ENCODE peak calls at places on chromosomes 12 and 14, in five cellular contexts. One of them, this sample, is unnamed. For H3K4me1, the result is how much of the 10 kb centered on the place peaks cover.

GRCh38 chr14:104650057-104650980 is 39.1 kb upstream of the INF2 start:
- DNase-seq in heart left ventricle: peak
- DNase-seq in CD8-positive, alpha-beta memory T cell: peak
- DNase-seq in GM23248: peak
- DNase-seq in left lung: peak
- DNase-seq in this sample: peak

GRCh38 chr12:101875112-101875961 is 2.0 kb upstream of the DRAM1 start:
- DNase-seq in heart left ventricle: no peak
- DNase-seq in CD8-positive, alpha-beta memory T cell: no peak
- DNase-seq in GM23248: peak
- DNase-seq in left lung: no peak
- DNase-seq in this sample: no peak

GRCh38 chr14:68968721-68969120 is 10.4 kb downstream of the ACTN1 start:
- DNase-seq in heart left ventricle: no peak
- DNase-seq in CD8-positive, alpha-beta memory T cell: no peak
- DNase-seq in GM23248: no peak
- DNase-seq in left lung: no peak
- DNase-seq in this sample: no peak

GRCh38 chr14:105903971-105904370 is 377.6 kb downstream of the TMEM121 start:
- DNase-seq in heart left ventricle: no peak
- DNase-seq in CD8-positive, alpha-beta memory T cell: no peak
- DNase-seq in GM23248: no peak
- DNase-seq in left lung: no peak
- DNase-seq in this sample: no peak

GRCh38 chr12:83156800-83157199 is 470.1 kb downstream of the TMTC2 start:
- DNase-seq in heart left ventricle: no peak
- DNase-seq in CD8-positive, alpha-beta memory T cell: no peak
- DNase-seq in GM23248: no peak
- DNase-seq in left lung: no peak
- DNase-seq in this sample: no peak

GRCh38 chr12:22333751-22334695 is 484 bp downstream of the ST8SIA1 start:
- DNase-seq in heart left ventricle: peak
- DNase-seq in CD8-positive, alpha-beta memory T cell: no peak
- DNase-seq in GM23248: no peak
- DNase-seq in left lung: peak
- DNase-seq in this sample: no peak

GRCh38 chr14:64502476-64503183 is 1.0 kb downstream of the ZBTB25 start:
- DNase-seq in heart left ventricle: no peak
- DNase-seq in CD8-positive, alpha-beta memory T cell: peak
- DNase-seq in GM23248: no peak
- DNase-seq in left lung: no peak
- DNase-seq in this sample: peak

GRCh38 chr12:3200032-3200617 is 122.9 kb downstream of the TSPAN9 start:
- DNase-seq in heart left ventricle: peak
- DNase-seq in CD8-positive, alpha-beta memory T cell: no peak
- DNase-seq in GM23248: peak
- DNase-seq in left lung: no peak
- DNase-seq in this sample: no peak

GRCh38 chr14:60652674-60653387 is 3.6 kb upstream of the SIX1 start:
- DNase-seq in heart left ventricle: no peak
- DNase-seq in CD8-positive, alpha-beta memory T cell: no peak
- DNase-seq in GM23248: no peak
- DNase-seq in left lung: no peak
- DNase-seq in this sample: no peak

GRCh38 chr12:116159175-116159574 is 118.3 kb downstream of the MED13L start:
- DNase-seq in heart left ventricle: no peak
- DNase-seq in CD8-positive, alpha-beta memory T cell: no peak
- DNase-seq in GM23248: peak
- DNase-seq in left lung: no peak
- DNase-seq in this sample: no peak

GRCh38 chr12:89863332-89863938 is 154.8 kb upstream of the ATP2B1 start:
- DNase-seq in heart left ventricle: no peak
- DNase-seq in CD8-positive, alpha-beta memory T cell: peak
- DNase-seq in GM23248: no peak
- DNase-seq in left lung: no peak
- DNase-seq in this sample: peak

GRCh38 chr14:75126679-75127473 is at the start of gene NEK9:
- DNase-seq in heart left ventricle: peak
- DNase-seq in CD8-positive, alpha-beta memory T cell: peak
- DNase-seq in GM23248: peak
- DNase-seq in left lung: peak
- DNase-seq in this sample: peak

GRCh38 chr12:41014643-41015020 is 173.5 kb upstream of the PDZRN4 start:
- DNase-seq in heart left ventricle: no peak
- DNase-seq in CD8-positive, alpha-beta memory T cell: no peak
- DNase-seq in GM23248: peak
- DNase-seq in left lung: no peak
- DNase-seq in this sample: no peak

GRCh38 chr12:1812650-1813302 is 7.6 kb upstream of the LRTM2 start:
- DNase-seq in heart left ventricle: no peak
- DNase-seq in CD8-positive, alpha-beta memory T cell: no peak
- DNase-seq in GM23248: peak
- DNase-seq in left lung: peak
- DNase-seq in this sample: peak

GRCh38 chr12:59119676-59120075 is 199.4 kb upstream of the LRIG3 start:
- DNase-seq in heart left ventricle: no peak
- DNase-seq in CD8-positive, alpha-beta memory T cell: no peak
- DNase-seq in GM23248: peak
- DNase-seq in left lung: no peak
- DNase-seq in this sample: no peak

GRCh38 chr12:3077572-3078081 is 448 bp downstream of the TSPAN9 start:
- DNase-seq in heart left ventricle: peak
- DNase-seq in CD8-positive, alpha-beta memory T cell: no peak
- DNase-seq in GM23248: peak
- DNase-seq in left lung: peak
- DNase-seq in this sample: peak

GRCh38 chr12:132400011-132400641 is 70.7 kb upstream of the GALNT9 start:
- DNase-seq in heart left ventricle: peak
- DNase-seq in CD8-positive, alpha-beta memory T cell: no peak
- DNase-seq in GM23248: peak
- DNase-seq in left lung: peak
- DNase-seq in this sample: no peak

GRCh38 chr14:53523226-53523625 is 370.1 kb upstream of the DDHD1 start:
- DNase-seq in heart left ventricle: no peak
- DNase-seq in CD8-positive, alpha-beta memory T cell: no peak
- DNase-seq in GM23248: peak
- DNase-seq in left lung: no peak
- DNase-seq in this sample: no peak

GRCh38 chr12:108768591-108769500 is 37.5 kb upstream of the CORO1C start:
- DNase-seq in heart left ventricle: peak
- DNase-seq in CD8-positive, alpha-beta memory T cell: peak
- DNase-seq in GM23248: no peak
- DNase-seq in left lung: peak
- DNase-seq in this sample: peak

GRCh38 chr14:92897922-92898599 is 24.9 kb upstream of the CHGA start:
- DNase-seq in heart left ventricle: no peak
- DNase-seq in CD8-positive, alpha-beta memory T cell: no peak
- DNase-seq in GM23248: peak
- DNase-seq in left lung: no peak
- DNase-seq in this sample: no peak

GRCh38 chr14:38994721-38995120 is 108.3 kb downstream of the SEC23A start:
- DNase-seq in heart left ventricle: no peak
- DNase-seq in CD8-positive, alpha-beta memory T cell: no peak
- DNase-seq in GM23248: no peak
- DNase-seq in left lung: no peak
- DNase-seq in this sample: no peak

GRCh38 chr12:106078358-106079025 is 60.3 kb downstream of the NUAK1 start:
- DNase-seq in heart left ventricle: peak
- DNase-seq in CD8-positive, alpha-beta memory T cell: no peak
- DNase-seq in GM23248: peak
- DNase-seq in left lung: peak
- DNase-seq in this sample: no peak

GRCh38 chr12:2858334-2858733 is 1.5 kb upstream of the TEX52 start:
- DNase-seq in heart left ventricle: no peak
- DNase-seq in CD8-positive, alpha-beta memory T cell: no peak
- DNase-seq in GM23248: no peak
- DNase-seq in left lung: no peak
- DNase-seq in this sample: no peak

GRCh38 chr14:49581961-49582210 is 4.3 kb downstream of the RPS29 start:
- DNase-seq in heart left ventricle: no peak
- DNase-seq in CD8-positive, alpha-beta memory T cell: no peak
- DNase-seq in GM23248: no peak
- DNase-seq in left lung: no peak
- DNase-seq in this sample: no peak
- H3K4me1 ChIP-seq in heart left ventricle: under half
- H3K4me1 ChIP-seq in CD8-positive, alpha-beta memory T cell: under half
- H3K4me1 ChIP-seq in GM23248: under half
- H3K4me1 ChIP-seq in left lung: under half
- H3K4me1 ChIP-seq in this sample: under half

GRCh38 chr14:91398192-91398591 is 19.4 kb downstream of the CCDC88C start:
- DNase-seq in heart left ventricle: no peak
- DNase-seq in CD8-positive, alpha-beta memory T cell: no peak
- DNase-seq in GM23248: no peak
- DNase-seq in left lung: no peak
- DNase-seq in this sample: no peak
- H3K27ac ChIP-seq in heart left ventricle: no peak
- H3K27ac ChIP-seq in CD8-positive, alpha-beta memory T cell: no peak
- H3K27ac ChIP-seq in GM23248: no peak
- H3K27ac ChIP-seq in left lung: peak
- H3K27ac ChIP-seq in this sample: peak

GRCh38 chr12:112325157-112325556 is 57.1 kb downstream of the HECTD4 start:
- DNase-seq in heart left ventricle: no peak
- DNase-seq in CD8-positive, alpha-beta memory T cell: no peak
- DNase-seq in GM23248: no peak
- DNase-seq in left lung: no peak
- DNase-seq in this sample: no peak

GRCh38 chr12:112322882-112323547 is 59.2 kb downstream of the HECTD4 start:
- DNase-seq in heart left ventricle: no peak
- DNase-seq in CD8-positive, alpha-beta memory T cell: no peak
- DNase-seq in GM23248: no peak
- DNase-seq in left lung: no peak
- DNase-seq in this sample: no peak

GRCh38 chr12:112327209-112327930 is 54.9 kb downstream of the HECTD4 start:
- DNase-seq in heart left ventricle: no peak
- DNase-seq in CD8-positive, alpha-beta memory T cell: no peak
- DNase-seq in GM23248: no peak
- DNase-seq in left lung: no peak
- DNase-seq in this sample: no peak

GRCh38 chr12:112328411-112329124 is 53.7 kb downstream of the HECTD4 start:
- DNase-seq in heart left ventricle: no peak
- DNase-seq in CD8-positive, alpha-beta memory T cell: no peak
- DNase-seq in GM23248: peak
- DNase-seq in left lung: no peak
- DNase-seq in this sample: no peak

DNA sequence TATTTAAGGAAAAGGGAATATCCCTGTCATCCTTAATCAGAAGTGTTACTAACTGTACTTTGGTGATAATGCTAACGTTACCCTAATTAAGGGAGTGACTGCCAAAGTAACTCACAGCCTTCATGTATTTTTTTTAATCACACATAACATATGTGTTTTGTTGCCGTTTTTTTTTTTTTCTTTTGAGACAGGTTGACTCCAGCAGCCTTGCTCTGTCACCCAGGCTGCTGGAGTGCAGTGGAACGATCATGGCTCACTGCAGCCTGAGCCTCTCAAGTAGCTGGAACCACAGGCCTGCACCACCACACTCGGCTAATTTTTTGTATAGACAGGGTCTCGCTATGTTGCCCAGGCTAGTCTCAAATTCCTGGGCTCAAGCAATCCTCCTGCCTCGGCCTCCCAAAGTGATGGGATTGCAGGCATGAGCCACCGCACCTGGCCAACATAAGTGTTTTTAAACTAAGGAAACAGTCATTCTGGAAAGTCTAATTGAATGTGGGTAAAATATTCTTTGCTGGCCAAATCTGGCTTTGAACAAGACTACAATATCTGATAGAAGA is 56.5 kb downstream of the HECTD4 start:
- DNase-seq in heart left ventricle: no peak
- DNase-seq in CD8-positive, alpha-beta memory T cell: no peak
- DNase-seq in GM23248: no peak
- DNase-seq in left lung: no peak
- DNase-seq in this sample: no peak
- H3K4me1 ChIP-seq in heart left ventricle: under half
- H3K4me1 ChIP-seq in CD8-positive, alpha-beta memory T cell: under half
- H3K4me1 ChIP-seq in GM23248: under half
- H3K4me1 ChIP-seq in left lung: under half
- H3K4me1 ChIP-seq in this sample: under half

DNA sequence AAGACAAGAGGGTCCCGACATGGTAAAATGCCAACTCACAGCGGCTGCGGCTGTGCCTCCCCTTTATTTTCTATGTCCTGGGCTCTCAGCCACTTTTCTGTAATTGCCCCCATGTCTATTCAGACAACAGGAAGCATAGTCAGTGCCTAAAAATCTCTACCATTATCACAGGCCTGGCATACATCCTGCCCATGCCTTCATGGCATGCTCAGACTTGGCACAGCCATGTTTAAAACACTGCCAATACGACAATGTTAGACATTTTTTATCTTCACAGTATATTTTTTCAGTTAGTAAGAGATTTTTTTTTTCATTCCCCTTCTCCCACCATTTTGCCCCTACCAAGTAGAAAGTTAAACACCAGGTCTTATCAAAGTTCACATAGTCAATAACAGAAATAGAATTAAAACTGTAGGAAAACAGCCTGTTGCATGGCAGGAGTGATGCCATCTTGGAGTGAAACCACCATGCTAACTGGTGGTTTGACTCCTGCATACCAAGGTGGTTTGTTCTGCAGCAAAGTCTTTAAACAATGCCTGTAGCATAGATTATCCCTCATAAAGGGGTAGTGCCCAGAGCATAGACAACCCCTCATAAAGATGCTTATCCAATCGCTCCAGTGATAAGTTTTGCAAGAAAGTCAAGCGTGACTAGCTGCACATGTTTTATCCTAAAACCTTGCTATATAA is 18.9 kb upstream of the CERS5 start:
- DNase-seq in heart left ventricle: no peak
- DNase-seq in CD8-positive, alpha-beta memory T cell: no peak
- DNase-seq in GM23248: peak
- DNase-seq in left lung: no peak
- DNase-seq in this sample: no peak
- H3K27ac ChIP-seq in heart left ventricle: no peak
- H3K27ac ChIP-seq in CD8-positive, alpha-beta memory T cell: no peak
- H3K27ac ChIP-seq in GM23248: peak
- H3K27ac ChIP-seq in left lung: peak
- H3K27ac ChIP-seq in this sample: peak

GRCh38 chr14:54651649-54652048 is 84.7 kb downstream of the SAMD4A start:
- DNase-seq in heart left ventricle: no peak
- DNase-seq in CD8-positive, alpha-beta memory T cell: no peak
- DNase-seq in GM23248: peak
- DNase-seq in left lung: no peak
- DNase-seq in this sample: no peak
- H3K4me1 ChIP-seq in heart left ventricle: half or more
- H3K4me1 ChIP-seq in CD8-positive, alpha-beta memory T cell: under half
- H3K4me1 ChIP-seq in GM23248: half or more
- H3K4me1 ChIP-seq in left lung: under half
- H3K4me1 ChIP-seq in this sample: under half